ENCODE peak calls at places on chromosomes 7 and 10, in seven cellular contexts. Q is fibroblast of lung; L is AG04450; N is transverse colon; B is cardiac fibroblast; D is Calu3; R is CD4-positive, alpha-beta T cell. F is an unnamed sample.

GRCh38 chr10:76892766-76893479 is 744.7 kb downstream of the KCNMA1 start:
- DNase-seq in Q (no peak), L (no peak), N (no peak), B (no peak), D (no peak), R (no peak), F (no peak)

GRCh38 chr7:112302566-112302965 is 96.1 kb downstream of the ZNF277 start:
- DNase-seq in Q (no peak), L (no peak), N (no peak), B (no peak), D (no peak), R (no peak), F (no peak)

GRCh38 chr7:28533731-28534531 is 121.6 kb downstream of the CREB5 start:
- DNase-seq in Q (peak; percentile 12), L (no peak), N (no peak), B (peak; percentile 52), D (no peak), R (no peak), F (no peak)

GRCh38 chr10:34861293-34862004 is 46.4 kb upstream of the PARD3 start:
- DNase-seq in Q (peak; percentile 10), L (no peak), N (peak; percentile 78), B (peak; percentile 17), D (no peak), R (no peak), F (peak; percentile 68)

GRCh38 chr10:8092428-8092827 is 37.9 kb downstream of the GATA3 start:
- DNase-seq in Q (no peak), L (no peak), N (no peak), B (no peak), D (no peak), R (no peak), F (no peak)

GRCh38 chr10:24209421-24209770 is 458 bp downstream of the KIAA1217 start:
- DNase-seq in Q (peak; percentile 66), L (no peak), N (no peak), B (peak; percentile 69), D (no peak), R (no peak), F (peak; percentile 76)

GRCh38 chr7:150902078-150903033 is 50.0 kb downstream of the AOC1 start:
- DNase-seq in Q (no peak), L (no peak), N (peak; percentile 67), B (no peak), D (no peak), R (no peak), F (no peak)

GRCh38 chr7:76063525-76063924 is 15.6 kb downstream of the MDH2 start:
- DNase-seq in Q (no peak), L (no peak), N (peak; percentile 85), B (no peak), D (peak; percentile 30), R (no peak), F (peak; percentile 44)

GRCh38 chr7:135147341-135147898 is 452 bp upstream of the TMEM140 start:
- DNase-seq in Q (no peak), L (no peak), N (no peak), B (peak; percentile 65), D (no peak), R (no peak), F (no peak)

GRCh38 chr10:112115781-112116385 is 67.7 kb downstream of the GPAM start:
- DNase-seq in Q (no peak), L (no peak), N (peak; percentile 25), B (peak; percentile 35), D (peak; percentile 54), R (peak; percentile 7), F (no peak)

GRCh38 chr7:138278601-138279000 is 181.5 kb upstream of the TRIM24 start:
- DNase-seq in Q (peak; percentile 48), L (no peak), N (no peak), B (no peak), D (no peak), R (no peak), F (no peak)

GRCh38 chr10:4174197-4174596 is 389.2 kb upstream of the KLF6 start:
- DNase-seq in Q (no peak), L (no peak), N (no peak), B (peak; percentile 8), D (peak; percentile 25), R (no peak), F (no peak)

GRCh38 chr7:44564606-44565005 is 9.1 kb downstream of the DDX56 start:
- DNase-seq in Q (no peak), L (no peak), N (no peak), B (no peak), D (no peak), R (no peak), F (no peak)

GRCh38 chr7:46557295-46557711 is 636.2 kb upstream of the IGFBP3 start:
- DNase-seq in Q (peak; percentile 64), L (no peak), N (peak; percentile 60), B (no peak), D (peak; percentile 76), R (no peak), F (no peak)

GRCh38 chr10:24618401-24618800 is 105.3 kb downstream of the ARHGAP21 start:
- DNase-seq in Q (no peak), L (no peak), N (no peak), B (no peak), D (no peak), R (no peak), F (no peak)

GRCh38 chr7:149558149-149558861 is 60.7 kb upstream of the ZNF746 start:
- DNase-seq in Q (peak; percentile 76), L (peak; percentile 11), N (no peak), B (peak; percentile 55), D (no peak), R (no peak), F (no peak)

GRCh38 chr7:127943541-127944521 is 87.4 kb downstream of the LRRC4 start:
- DNase-seq in Q (peak; percentile 79), L (no peak), N (no peak), B (peak; percentile 40), D (no peak), R (no peak), F (no peak)

GRCh38 chr10:80079312-80079613 is 798 bp downstream of the TMEM254 start:
- DNase-seq in Q (no peak), L (no peak), N (no peak), B (no peak), D (no peak), R (no peak), F (no peak)

GRCh38 chr10:80081026-80081425 is 2.6 kb downstream of the TMEM254 start:
- DNase-seq in Q (no peak), L (no peak), N (no peak), B (no peak), D (no peak), R (no peak), F (no peak)

GRCh38 chr10:80075781-80076180 is 2.7 kb upstream of the TMEM254 start:
- DNase-seq in Q (no peak), L (no peak), N (no peak), B (peak; percentile 40), D (no peak), R (no peak), F (peak; percentile 77)

GRCh38 chr10:80077869-80078447 is 507 bp upstream of the TMEM254 start:
- DNase-seq in Q (no peak), L (no peak), N (no peak), B (no peak), D (no peak), R (no peak), F (no peak)

GRCh38 chr10:80078448-80079311 is at the start of gene TMEM254:
- DNase-seq in Q (peak; percentile 83), L (peak; percentile 48), N (peak; percentile 94), B (peak; percentile 92), D (peak; percentile 94), R (peak; percentile 84), F (peak; percentile 96)
- TF ChIP-seq CTCF in Q (no peak), L (no peak), N (no peak), B (no peak), D (no peak), R (no peak), F (no peak)

DNA sequence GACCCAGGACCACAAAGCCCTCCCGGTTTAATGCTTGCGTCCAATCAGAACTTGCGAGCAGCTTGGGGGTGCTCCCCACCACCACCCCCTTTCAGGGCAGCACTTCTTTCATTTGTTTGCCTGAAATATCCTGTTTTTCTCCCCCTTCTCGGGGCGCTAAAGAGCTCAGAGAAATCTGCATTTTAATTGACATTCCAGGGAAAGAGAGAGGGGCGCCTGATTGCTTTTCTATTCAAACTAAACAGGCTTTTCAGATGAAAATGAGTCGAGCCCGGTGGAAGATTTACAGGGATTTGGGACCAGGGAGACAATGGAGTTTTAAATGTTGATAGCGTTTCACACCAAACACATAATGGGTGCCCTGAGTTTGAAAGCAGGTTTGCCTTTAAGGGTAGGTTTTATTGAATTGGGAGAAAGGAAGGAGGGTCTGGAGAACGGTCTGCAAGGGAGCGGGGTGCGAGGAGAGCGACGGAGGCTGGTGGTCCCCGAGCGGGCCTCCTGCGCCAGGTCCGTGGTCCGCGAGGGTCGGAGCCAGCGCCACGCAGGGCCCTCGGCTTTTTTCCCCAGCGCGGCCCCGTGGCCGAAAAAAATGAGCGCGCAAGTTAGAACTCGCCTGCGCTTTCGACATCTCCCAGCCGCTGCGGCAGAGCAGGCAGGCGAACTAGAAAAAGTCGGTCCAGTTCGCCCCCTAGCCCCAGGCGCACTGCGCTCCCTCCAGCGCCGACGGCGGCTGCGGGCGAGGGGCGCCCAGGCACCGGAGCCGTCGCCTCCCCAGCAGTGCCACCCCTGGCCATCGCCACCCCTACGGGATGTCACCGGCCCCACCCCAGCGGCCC is 1.4 kb downstream of the FGFR2 start:
- DNase-seq in Q (peak; percentile 35), L (no peak), N (peak; percentile 55), B (no peak), D (peak; percentile 48), R (no peak), F (peak; percentile 92)
- TF ChIP-seq CTCF in Q (no peak), L (no peak), N (peak; percentile 20), B (no peak), D (no peak), R (no peak), F (no peak)

GRCh38 chr7:159023216-159023615 is 121.5 kb downstream of the VIPR2 start:
- DNase-seq in Q (no peak), L (no peak), N (no peak), B (no peak), D (no peak), R (no peak), F (no peak)
- TF ChIP-seq CTCF in Q (no peak), L (no peak), N (no peak), B (no peak), D (no peak), R (no peak), F (no peak)

GRCh38 chr10:131022981-131023380 is 288.5 kb downstream of the TCERG1L start:
- DNase-seq in Q (no peak), L (no peak), N (no peak), B (no peak), D (no peak), R (no peak), F (no peak)

GRCh38 chr10:131020775-131021174 is 290.7 kb downstream of the TCERG1L start:
- DNase-seq in Q (no peak), L (no peak), N (no peak), B (no peak), D (no peak), R (no peak), F (no peak)

GRCh38 chr10:131022369-131022768 is 289.2 kb downstream of the TCERG1L start:
- DNase-seq in Q (no peak), L (no peak), N (no peak), B (no peak), D (no peak), R (no peak), F (no peak)

GRCh38 chr10:131021246-131021895 is 290.1 kb downstream of the TCERG1L start:
- DNase-seq in Q (no peak), L (no peak), N (no peak), B (no peak), D (no peak), R (no peak), F (no peak)

DNA sequence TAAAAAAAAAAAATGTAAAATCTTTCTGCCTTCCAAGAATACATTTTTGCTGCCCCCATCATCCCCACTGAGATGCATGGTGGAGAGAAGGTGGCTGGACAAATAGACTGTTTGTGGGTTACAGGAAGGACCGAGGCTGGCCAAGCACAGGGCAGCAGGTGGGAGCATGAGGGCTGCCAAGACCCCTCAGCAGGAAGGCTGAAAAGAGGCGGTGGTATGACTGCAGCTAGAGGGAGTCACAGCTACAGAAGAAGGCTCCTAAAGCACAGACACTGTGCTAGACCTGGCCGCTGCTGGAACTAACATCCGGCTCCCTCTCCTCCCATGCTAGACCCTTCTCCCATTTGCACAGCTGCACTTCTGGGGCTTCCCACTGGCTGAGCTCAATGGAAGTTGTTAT is 289.6 kb downstream of the TCERG1L start:
- DNase-seq in Q (no peak), L (no peak), N (no peak), B (no peak), D (no peak), R (no peak), F (no peak)
- TF ChIP-seq CTCF in Q (no peak), L (no peak), N (no peak), B (no peak), D (no peak), R (no peak), F (no peak)

F was measured in osteoblast.